ENCODE peak calls at places on chromosome 18, in nine cellular contexts. K, J, S, Z, G, D, X, U and R are unnamed samples.

GRCh38 chr18:3983351-3983969 is 471.6 kb downstream of the DLGAP1 start:
- DNase-seq in K (no peak), J (peak), S (no peak), Z (no peak), G (no peak), D (no peak), X (no peak), U (no peak), R (no peak)

GRCh38 chr18:24198461-24198860 is 59.6 kb downstream of the CABYR start:
- DNase-seq in K (no peak), J (no peak), S (no peak), Z (no peak), G (no peak), D (no peak), X (no peak), U (no peak), R (no peak)

GRCh38 chr18:49487711-49488310 is 777 bp upstream of the C18orf32 start:
- DNase-seq in K (no peak), J (no peak), S (no peak), Z (no peak), G (no peak), D (no peak), X (no peak), U (no peak), R (no peak)

GRCh38 chr18:9719421-9719981 is 11.4 kb downstream of the RAB31 start:
- DNase-seq in K (no peak), J (peak), S (no peak), Z (no peak), G (no peak), D (no peak), X (no peak), U (no peak), R (peak)

GRCh38 chr18:24322594-24323136 is 75.0 kb downstream of the OSBPL1A start:
- DNase-seq in K (no peak), J (peak), S (no peak), Z (no peak), G (no peak), D (no peak), X (no peak), U (no peak), R (no peak)

GRCh38 chr18:24368749-24369148 is 28.9 kb downstream of the OSBPL1A start:
- DNase-seq in K (no peak), J (no peak), S (no peak), Z (no peak), G (no peak), D (no peak), X (no peak), U (no peak), R (no peak)

GRCh38 chr18:8174758-8175157 is 434.5 kb upstream of the RAB12 start:
- DNase-seq in K (no peak), J (no peak), S (no peak), Z (no peak), G (no peak), D (no peak), X (no peak), U (no peak), R (no peak)

GRCh38 chr18:77056399-77057015 is 76.1 kb downstream of the MBP start:
- DNase-seq in K (no peak), J (no peak), S (no peak), Z (no peak), G (no peak), D (peak), X (no peak), U (no peak), R (peak)

GRCh38 chr18:79983793-79984192 is 4.6 kb downstream of the TXNL4A start:
- DNase-seq in K (no peak), J (no peak), S (no peak), Z (no peak), G (no peak), D (no peak), X (no peak), U (no peak), R (no peak)

GRCh38 chr18:35268811-35269210 is 21.2 kb downstream of the ZSCAN30 start:
- DNase-seq in K (no peak), J (no peak), S (no peak), Z (no peak), G (no peak), D (no peak), X (no peak), U (no peak), R (no peak)

GRCh38 chr18:59305295-59305694 is 13.2 kb downstream of the CPLX4 start:
- DNase-seq in K (no peak), J (no peak), S (no peak), Z (no peak), G (no peak), D (no peak), X (no peak), U (no peak), R (no peak)

GRCh38 chr18:56501896-56502295 is 136.5 kb downstream of the TXNL1 start:
- DNase-seq in K (no peak), J (no peak), S (peak), Z (no peak), G (no peak), D (no peak), X (no peak), U (no peak), R (no peak)

GRCh38 chr18:74796928-74797576 is 199.4 kb downstream of the ZNF407 start:
- DNase-seq in K (no peak), J (peak), S (no peak), Z (no peak), G (no peak), D (no peak), X (no peak), U (no peak), R (no peak)

GRCh38 chr18:5475252-5475651 is 68.5 kb downstream of the EPB41L3 start:
- DNase-seq in K (peak), J (peak), S (peak), Z (no peak), G (peak), D (no peak), X (no peak), U (no peak), R (no peak)

GRCh38 chr18:65768379-65768778 is 17.6 kb downstream of the CDH7 start:
- DNase-seq in K (no peak), J (no peak), S (no peak), Z (no peak), G (no peak), D (no peak), X (no peak), U (no peak), R (no peak)

GRCh38 chr18:71250191-71250590 is 961.3 kb downstream of the SOCS6 start:
- DNase-seq in K (no peak), J (no peak), S (no peak), Z (no peak), G (no peak), D (no peak), X (no peak), U (no peak), R (no peak)

GRCh38 chr18:12377556-12378553 is 828 bp upstream of the AFG3L2 start:
- DNase-seq in K (no peak), J (peak), S (no peak), Z (no peak), G (no peak), D (no peak), X (no peak), U (no peak), R (no peak)

GRCh38 chr18:55557211-55557610 is 30.8 kb downstream of the TCF4 start:
- DNase-seq in K (no peak), J (no peak), S (no peak), Z (no peak), G (no peak), D (no peak), X (no peak), U (no peak), R (no peak)

GRCh38 chr18:59561596-59561995 is 135.6 kb downstream of the CCBE1 start:
- DNase-seq in K (no peak), J (no peak), S (no peak), Z (no peak), G (no peak), D (no peak), X (no peak), U (no peak), R (no peak)

GRCh38 chr18:57353940-57354461 is 1.6 kb downstream of the ST8SIA3 start:
- DNase-seq in K (peak), J (peak), S (no peak), Z (no peak), G (no peak), D (peak), X (no peak), U (peak), R (no peak)

GRCh38 chr18:2302628-2303516 is 268.4 kb downstream of the METTL4 start:
- DNase-seq in K (no peak), J (no peak), S (no peak), Z (no peak), G (no peak), D (no peak), X (no peak), U (no peak), R (no peak)

GRCh38 chr18:76957384-76958355 is 135.3 kb downstream of the ZNF236 start:
- DNase-seq in K (no peak), J (peak), S (no peak), Z (no peak), G (no peak), D (no peak), X (no peak), U (no peak), R (no peak)

GRCh38 chr18:3612315-3612714 is 162.3 kb downstream of the TGIF1 start:
- DNase-seq in K (no peak), J (no peak), S (peak), Z (no peak), G (no peak), D (no peak), X (no peak), U (no peak), R (no peak)

GRCh38 chr18:8609711-8610441 is 639 bp downstream of the RAB12 start:
- DNase-seq in K (no peak), J (no peak), S (no peak), Z (no peak), G (peak), D (no peak), X (no peak), U (peak), R (no peak)

GRCh38 chr18:77985486-77985885 is 735.8 kb downstream of the GALR1 start:
- DNase-seq in K (no peak), J (no peak), S (no peak), Z (no peak), G (no peak), D (no peak), X (no peak), U (no peak), R (no peak)

GRCh38 chr18:35029103-35029502 is 12.1 kb upstream of the MAPRE2 start:
- DNase-seq in K (no peak), J (peak), S (no peak), Z (no peak), G (no peak), D (no peak), X (no peak), U (peak), R (peak)

GRCh38 chr18:28127228-28127627 is 49.7 kb downstream of the CDH2 start:
- DNase-seq in K (no peak), J (no peak), S (no peak), Z (peak), G (no peak), D (no peak), X (no peak), U (peak), R (no peak)

GRCh38 chr18:14085770-14086458 is 46.3 kb downstream of the ZNF519 start:
- DNase-seq in K (no peak), J (no peak), S (no peak), Z (no peak), G (no peak), D (no peak), X (no peak), U (no peak), R (no peak)
- H3K27ac ChIP-seq in K (no peak), J (no peak), S (no peak), Z (no peak), G (no peak), D (no peak), X (no peak), U (no peak), R (no peak)

GRCh38 chr18:10908760-10909159 is 240.6 kb downstream of the PIEZO2 start:
- DNase-seq in K (no peak), J (no peak), S (no peak), Z (no peak), G (no peak), D (no peak), X (no peak), U (no peak), R (no peak)

GRCh38 chr18:10912790-10913560 is 236.4 kb downstream of the PIEZO2 start:
- DNase-seq in K (no peak), J (peak), S (no peak), Z (no peak), G (no peak), D (no peak), X (no peak), U (no peak), R (no peak)

DNA sequence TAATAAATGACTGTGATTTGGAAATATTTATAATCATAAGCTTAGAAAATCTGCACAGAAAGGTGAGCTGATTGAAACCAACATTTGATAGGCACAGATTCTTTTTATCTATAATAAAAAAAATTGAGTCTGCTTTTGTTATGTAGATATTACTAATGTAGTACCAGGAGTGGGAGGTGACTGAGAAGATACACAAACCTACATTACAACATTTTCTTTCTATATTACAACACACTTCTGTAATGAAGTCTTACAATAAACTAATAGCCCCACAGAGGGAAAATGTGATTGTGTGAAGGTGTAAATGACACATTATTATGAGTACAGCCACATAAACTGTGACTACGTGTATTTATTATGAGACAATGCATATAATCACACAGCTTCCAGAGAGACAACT is 241.6 kb downstream of the PIEZO2 start:
- DNase-seq in K (no peak), J (no peak), S (no peak), Z (no peak), G (no peak), D (no peak), X (no peak), U (no peak), R (no peak)
- H3K4me3 ChIP-seq in K (no peak), J (no peak), S (no peak), Z (no peak), G (no peak), D (no peak), X (no peak), U (no peak), R (no peak)

GRCh38 chr18:63869851-63870250 is 17.7 kb upstream of the SERPINB2 start:
- DNase-seq in K (no peak), J (no peak), S (no peak), Z (no peak), G (no peak), D (no peak), X (no peak), U (no peak), R (no peak)
- TF ChIP-seq CTCF in K (no peak), J (no peak), S (no peak), Z (no peak), G (no peak), D (no peak), X (no peak), U (no peak), R (no peak)

GRCh38 chr18:62757399-62758010 is 42.2 kb downstream of the PHLPP1 start:
- DNase-seq in K (peak), J (no peak), S (no peak), Z (no peak), G (no peak), D (peak), X (no peak), U (no peak), R (no peak)
- H3K27ac ChIP-seq in K (peak), J (no peak), S (peak), Z (peak), G (peak), D (peak), X (no peak), U (no peak), R (no peak)